ENCODE peak calls at places on chromosomes 3 and 15, in six cellular contexts. One of them, this sample, is unnamed.

GRCh38 chr15:72680931-72681330 is 5.1 kb downstream of the HIGD2B start:
- DNase-seq in pancreas: no peak
- DNase-seq in SK-N-SH: no peak
- DNase-seq in stomach: no peak
- DNase-seq in PC-3: no peak
- DNase-seq in tibial nerve: no peak
- DNase-seq in this sample: no peak

GRCh38 chr3:181568693-181569092 is 143.0 kb upstream of the SOX2 start:
- DNase-seq in pancreas: no peak
- DNase-seq in stomach: no peak
- DNase-seq in PC-3: no peak
- DNase-seq in SK-N-SH: no peak
- DNase-seq in tibial nerve: no peak
- DNase-seq in this sample: no peak

GRCh38 chr3:7401418-7401817 is 540.5 kb downstream of the GRM7 start:
- DNase-seq in SK-N-SH: no peak
- DNase-seq in pancreas: no peak
- DNase-seq in tibial nerve: no peak
- DNase-seq in stomach: no peak
- DNase-seq in PC-3: no peak
- DNase-seq in this sample: no peak

GRCh38 chr3:197953325-197953724 is 3.3 kb downstream of the RPL35A start:
- DNase-seq in SK-N-SH: no peak
- DNase-seq in tibial nerve: no peak
- DNase-seq in pancreas: no peak
- DNase-seq in PC-3: no peak
- DNase-seq in stomach: no peak
- DNase-seq in this sample: no peak

GRCh38 chr3:115808239-115808638 is 184.9 kb downstream of the GAP43 start:
- DNase-seq in pancreas: no peak
- DNase-seq in SK-N-SH: no peak
- DNase-seq in stomach: no peak
- DNase-seq in tibial nerve: no peak
- DNase-seq in PC-3: no peak
- DNase-seq in this sample: no peak

GRCh38 chr3:114878119-114878839 is 268.8 kb downstream of the ZBTB20 start:
- DNase-seq in stomach: no peak
- DNase-seq in tibial nerve: no peak
- DNase-seq in SK-N-SH: no peak
- DNase-seq in pancreas: no peak
- DNase-seq in PC-3: peak; percentile 46
- DNase-seq in this sample: no peak

GRCh38 chr3:94904275-94904674 is 841.4 kb downstream of the NSUN3 start:
- DNase-seq in SK-N-SH: no peak
- DNase-seq in PC-3: no peak
- DNase-seq in stomach: no peak
- DNase-seq in pancreas: no peak
- DNase-seq in tibial nerve: no peak
- DNase-seq in this sample: no peak

GRCh38 chr3:197750863-197751737 is 1.4 kb downstream of the FYTTD1 start:
- DNase-seq in stomach: peak; percentile 40
- DNase-seq in SK-N-SH: peak; percentile 32
- DNase-seq in PC-3: peak; percentile 29
- DNase-seq in pancreas: no peak
- DNase-seq in tibial nerve: peak; percentile 67
- DNase-seq in this sample: peak; percentile 57

GRCh38 chr15:101765772-101766456 is 37.4 kb upstream of the OR4F6 start:
- DNase-seq in stomach: no peak
- DNase-seq in SK-N-SH: no peak
- DNase-seq in pancreas: peak; percentile 33
- DNase-seq in tibial nerve: no peak
- DNase-seq in PC-3: no peak
- DNase-seq in this sample: no peak

GRCh38 chr3:39110041-39110639 is 2.7 kb downstream of the TTC21A start:
- DNase-seq in SK-N-SH: no peak
- DNase-seq in stomach: no peak
- DNase-seq in pancreas: no peak
- DNase-seq in PC-3: no peak
- DNase-seq in tibial nerve: no peak
- DNase-seq in this sample: no peak

GRCh38 chr3:127688022-127688415 is 15.3 kb downstream of the ABTB1 start:
- DNase-seq in tibial nerve: no peak
- DNase-seq in PC-3: no peak
- DNase-seq in stomach: no peak
- DNase-seq in SK-N-SH: no peak
- DNase-seq in pancreas: no peak
- DNase-seq in this sample: no peak

GRCh38 chr3:127684871-127685707 is 12.3 kb downstream of the ABTB1 start:
- DNase-seq in PC-3: no peak
- DNase-seq in pancreas: peak; percentile 10
- DNase-seq in SK-N-SH: no peak
- DNase-seq in stomach: no peak
- DNase-seq in tibial nerve: no peak
- DNase-seq in this sample: no peak

GRCh38 chr3:127687228-127687737 is 14.5 kb downstream of the ABTB1 start:
- DNase-seq in stomach: no peak
- DNase-seq in tibial nerve: no peak
- DNase-seq in PC-3: no peak
- DNase-seq in SK-N-SH: no peak
- DNase-seq in pancreas: no peak
- DNase-seq in this sample: no peak

GRCh38 chr3:127686512-127686894 is 13.8 kb downstream of the ABTB1 start:
- DNase-seq in stomach: no peak
- DNase-seq in SK-N-SH: no peak
- DNase-seq in tibial nerve: no peak
- DNase-seq in PC-3: no peak
- DNase-seq in pancreas: no peak
- DNase-seq in this sample: no peak

GRCh38 chr3:127685708-127686511 is 13.2 kb downstream of the ABTB1 start:
- DNase-seq in PC-3: no peak
- DNase-seq in pancreas: no peak
- DNase-seq in stomach: no peak
- DNase-seq in SK-N-SH: no peak
- DNase-seq in tibial nerve: no peak
- DNase-seq in this sample: no peak
- TF ChIP-seq CTCF in PC-3: no peak
- TF ChIP-seq CTCF in pancreas: no peak
- TF ChIP-seq CTCF in stomach: no peak
- TF ChIP-seq CTCF in SK-N-SH: no peak
- TF ChIP-seq CTCF in tibial nerve: no peak
- TF ChIP-seq CTCF in this sample: no peak

GRCh38 chr15:89118481-89118989 is 30.3 kb downstream of the ABHD2 start:
- DNase-seq in SK-N-SH: no peak
- DNase-seq in stomach: no peak
- DNase-seq in tibial nerve: no peak
- DNase-seq in PC-3: no peak
- DNase-seq in pancreas: no peak
- DNase-seq in this sample: no peak
- H3K27ac ChIP-seq in SK-N-SH: no peak overlapping the region
- H3K27ac ChIP-seq in stomach: peak overlapping the region; percentile 82
- H3K27ac ChIP-seq in tibial nerve: peak overlapping the region; percentile 64
- H3K27ac ChIP-seq in PC-3: peak overlapping the region; percentile 99
- H3K27ac ChIP-seq in pancreas: peak overlapping the region; percentile 94
- H3K27ac ChIP-seq in this sample: peak overlapping the region; percentile 84

GRCh38 chr15:81909229-81910087 is 136.4 kb downstream of the MEX3B start:
- DNase-seq in pancreas: no peak
- DNase-seq in SK-N-SH: peak; percentile 58
- DNase-seq in PC-3: peak; percentile 43
- DNase-seq in stomach: no peak
- DNase-seq in tibial nerve: no peak
- DNase-seq in this sample: no peak

GRCh38 chr15:81911572-81911971 is 134.2 kb downstream of the MEX3B start:
- DNase-seq in tibial nerve: no peak
- DNase-seq in SK-N-SH: no peak
- DNase-seq in PC-3: no peak
- DNase-seq in pancreas: no peak
- DNase-seq in stomach: no peak
- DNase-seq in this sample: no peak

GRCh38 chr15:81914734-81915234 is 131.0 kb downstream of the MEX3B start:
- DNase-seq in tibial nerve: no peak
- DNase-seq in SK-N-SH: peak; percentile 70
- DNase-seq in PC-3: no peak
- DNase-seq in pancreas: peak; percentile 42
- DNase-seq in stomach: no peak
- DNase-seq in this sample: no peak

GRCh38 chr15:81910997-81911396 is 134.8 kb downstream of the MEX3B start:
- DNase-seq in pancreas: no peak
- DNase-seq in tibial nerve: no peak
- DNase-seq in PC-3: no peak
- DNase-seq in SK-N-SH: no peak
- DNase-seq in stomach: no peak
- DNase-seq in this sample: no peak

GRCh38 chr15:81914333-81914732 is 131.5 kb downstream of the MEX3B start:
- DNase-seq in tibial nerve: no peak
- DNase-seq in stomach: no peak
- DNase-seq in PC-3: no peak
- DNase-seq in SK-N-SH: no peak
- DNase-seq in pancreas: no peak
- DNase-seq in this sample: no peak
- H3K4me1 ChIP-seq in tibial nerve: no peaks in the 10 kb centered on the region
- H3K4me1 ChIP-seq in stomach: no peaks in the 10 kb centered on the region
- H3K4me1 ChIP-seq in PC-3: peaks cover 3% of the 10 kb centered on the region
- H3K4me1 ChIP-seq in SK-N-SH: no peaks in the 10 kb centered on the region
- H3K4me1 ChIP-seq in pancreas: no peaks in the 10 kb centered on the region
- H3K4me1 ChIP-seq in this sample: no peaks in the 10 kb centered on the region

GRCh38 chr15:31953573-31953972 is 76.7 kb upstream of the CHRNA7 start:
- DNase-seq in tibial nerve: no peak
- DNase-seq in SK-N-SH: no peak
- DNase-seq in stomach: no peak
- DNase-seq in pancreas: no peak
- DNase-seq in PC-3: no peak
- DNase-seq in this sample: no peak
- TF ChIP-seq CTCF in tibial nerve: no peak
- TF ChIP-seq CTCF in SK-N-SH: no peak
- TF ChIP-seq CTCF in stomach: no peak
- TF ChIP-seq CTCF in pancreas: no peak
- TF ChIP-seq CTCF in PC-3: no peak
- TF ChIP-seq CTCF in this sample: no peak

GRCh38 chr3:54197509-54197908 is 75.2 kb downstream of the CACNA2D3 start:
- DNase-seq in SK-N-SH: no peak
- DNase-seq in pancreas: no peak
- DNase-seq in PC-3: no peak
- DNase-seq in tibial nerve: no peak
- DNase-seq in stomach: no peak
- DNase-seq in this sample: no peak
- H3K27ac ChIP-seq in SK-N-SH: no peak overlapping the region
- H3K27ac ChIP-seq in pancreas: no peak overlapping the region
- H3K27ac ChIP-seq in PC-3: no peak overlapping the region
- H3K27ac ChIP-seq in tibial nerve: no peak overlapping the region
- H3K27ac ChIP-seq in stomach: no peak overlapping the region
- H3K27ac ChIP-seq in this sample: no peak overlapping the region

GRCh38 chr3:194249323-194250103 is 101.6 kb downstream of the CPN2 start:
- DNase-seq in pancreas: no peak
- DNase-seq in SK-N-SH: peak; percentile 77
- DNase-seq in PC-3: no peak
- DNase-seq in stomach: peak; percentile 25
- DNase-seq in tibial nerve: no peak
- DNase-seq in this sample: no peak

GRCh38 chr3:194251461-194251860 is 99.7 kb downstream of the CPN2 start:
- DNase-seq in tibial nerve: no peak
- DNase-seq in stomach: no peak
- DNase-seq in pancreas: no peak
- DNase-seq in SK-N-SH: no peak
- DNase-seq in PC-3: no peak
- DNase-seq in this sample: no peak

GRCh38 chr3:194250104-194251002 is 100.8 kb downstream of the CPN2 start:
- DNase-seq in SK-N-SH: peak; percentile 84
- DNase-seq in pancreas: no peak
- DNase-seq in PC-3: no peak
- DNase-seq in stomach: peak; percentile 7
- DNase-seq in tibial nerve: no peak
- DNase-seq in this sample: peak; percentile 75

GRCh38 chr3:194251891-194252560 is 99.1 kb downstream of the CPN2 start:
- DNase-seq in stomach: no peak
- DNase-seq in pancreas: no peak
- DNase-seq in PC-3: no peak
- DNase-seq in tibial nerve: no peak
- DNase-seq in SK-N-SH: no peak
- DNase-seq in this sample: no peak

DNA sequence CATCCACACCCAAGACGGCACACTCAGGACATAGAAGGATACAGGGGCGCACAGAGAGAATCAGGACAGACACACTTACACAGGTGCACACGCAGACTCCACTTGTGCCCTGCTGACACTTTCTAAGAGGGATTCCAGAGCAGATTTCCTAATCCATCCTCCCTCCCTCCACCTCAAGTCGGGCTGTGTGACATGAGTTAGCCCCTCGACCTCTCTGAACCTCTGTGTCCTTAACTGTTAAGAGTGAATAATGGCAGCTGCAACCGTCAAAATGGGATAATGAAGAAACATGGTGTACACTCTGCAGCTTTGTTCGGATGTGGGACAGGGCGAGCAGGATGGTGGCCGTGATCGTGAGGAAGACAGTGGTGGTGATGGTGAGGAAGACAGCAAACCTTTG is 100.1 kb downstream of the CPN2 start:
- DNase-seq in pancreas: no peak
- DNase-seq in stomach: no peak
- DNase-seq in tibial nerve: no peak
- DNase-seq in SK-N-SH: no peak
- DNase-seq in PC-3: no peak
- DNase-seq in this sample: no peak
- H3K4me1 ChIP-seq in pancreas: peaks cover 5% of the 10 kb centered on the region
- H3K4me1 ChIP-seq in stomach: peaks cover 14% of the 10 kb centered on the region
- H3K4me1 ChIP-seq in tibial nerve: no peaks in the 10 kb centered on the region
- H3K4me1 ChIP-seq in SK-N-SH: no peaks in the 10 kb centered on the region
- H3K4me1 ChIP-seq in PC-3: no peaks in the 10 kb centered on the region
- H3K4me1 ChIP-seq in this sample: no peaks in the 10 kb centered on the region

DNA sequence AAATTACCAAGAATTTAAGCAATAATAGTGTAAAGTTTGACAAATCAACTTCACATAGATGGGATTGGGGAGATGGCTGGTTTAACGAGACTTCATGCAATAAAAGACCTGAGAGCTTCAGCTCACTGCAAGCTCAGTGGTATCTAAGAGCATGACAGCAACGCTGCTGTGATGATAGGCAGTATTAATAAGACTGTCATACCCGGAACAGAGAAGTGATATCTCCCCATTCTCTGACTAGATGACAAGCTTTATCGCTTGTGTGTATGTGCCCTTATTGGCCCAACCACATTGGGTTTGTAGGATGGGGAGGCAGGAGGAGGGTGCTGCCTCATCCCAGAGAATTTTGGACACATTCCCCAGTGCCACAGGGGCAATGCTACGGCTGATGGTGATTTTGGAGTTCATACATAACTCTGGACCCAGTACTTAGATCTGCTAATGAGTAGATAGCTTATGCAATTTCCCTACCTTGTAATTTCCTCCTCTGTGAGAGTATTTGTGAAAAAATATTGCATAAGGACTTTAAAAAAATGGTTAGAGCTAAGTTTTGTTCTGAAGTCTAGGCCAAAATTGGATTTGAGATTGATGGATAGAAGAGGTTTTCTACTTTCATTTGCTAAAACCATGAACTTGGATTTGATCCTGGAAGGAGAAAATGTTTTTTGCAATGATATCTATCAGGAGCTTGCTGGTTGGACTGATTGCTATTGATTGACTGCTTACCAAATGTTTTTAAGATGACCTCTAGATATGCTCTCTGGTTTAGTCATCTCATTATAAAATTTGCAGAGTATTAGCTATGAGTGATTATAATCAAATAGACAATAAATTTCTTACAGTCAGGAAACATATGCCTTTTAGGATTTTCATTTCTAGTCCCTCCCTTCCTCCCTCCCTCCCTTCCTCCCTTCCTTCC is 14.0 kb upstream of the TMEM212 start:
- DNase-seq in tibial nerve: no peak
- DNase-seq in pancreas: no peak
- DNase-seq in SK-N-SH: no peak
- DNase-seq in stomach: no peak
- DNase-seq in PC-3: no peak
- DNase-seq in this sample: no peak
- TF ChIP-seq CTCF in tibial nerve: no peak
- TF ChIP-seq CTCF in pancreas: no peak
- TF ChIP-seq CTCF in SK-N-SH: no peak
- TF ChIP-seq CTCF in stomach: no peak
- TF ChIP-seq CTCF in PC-3: no peak
- TF ChIP-seq CTCF in this sample: no peak

This sample was measured in colonic mucosa.